ENCODE peak calls at places on chromosomes 12 and 14, in four cellular contexts. Z, F, W and X are unnamed samples.

GRCh38 chr12:109927622-109928021 is 27.5 kb downstream of the TCHP start:
- DNase-seq in F (peak; percentile 29), W (peak; percentile 28), Z (no peak), X (no peak)

GRCh38 chr12:131014343-131014742 is 60.6 kb downstream of the ADGRD1 start:
- DNase-seq in F (no peak), W (no peak), Z (no peak), X (no peak)

GRCh38 chr14:99715266-99716000 is 31.3 kb downstream of the CYP46A1 start:
- DNase-seq in W (no peak), Z (no peak), F (no peak), X (no peak)

GRCh38 chr12:96522690-96523089 is 33.3 kb downstream of the CFAP54 start:
- DNase-seq in W (no peak), F (no peak), Z (no peak), X (no peak)

GRCh38 chr12:14260011-14260993 is 105.2 kb upstream of the ATF7IP start:
- DNase-seq in F (peak; percentile 93), Z (no peak), W (peak; percentile 47), X (peak; percentile 81)

GRCh38 chr12:131699434-131699833 is 11.5 kb upstream of the SFSWAP start:
- DNase-seq in W (no peak), Z (no peak), F (no peak), X (no peak)

GRCh38 chr12:130925616-130926015 is 28.1 kb upstream of the ADGRD1 start:
- DNase-seq in Z (no peak), F (peak; percentile 47), W (no peak), X (no peak)

GRCh38 chr12:53659011-53659551 is 16.8 kb downstream of the ATP5MC2 start:
- DNase-seq in W (peak; percentile 45), Z (no peak), F (peak; percentile 94), X (peak; percentile 93)